ENCODE peak calls at places on chromosome 15, in six cellular contexts. T is tibial artery, Y is left lung, L is WERI-Rb-1, I is endothelial cell of umbilical vein, O is cardiac muscle cell. R is an unnamed sample. For H3K9me3, the result is how much of the 10 kb centered on the place peaks cover.

GRCh38 chr15:58284293-58284692 is 146.1 kb downstream of the AQP9 start:
- DNase-seq in L (no peak), I (no peak), T (no peak), Y (no peak), O (no peak), R (no peak)

GRCh38 chr15:96344706-96345559 is 14.4 kb downstream of the NR2F2 start:
- DNase-seq in I (peak), O (no peak), T (no peak), Y (no peak), L (no peak), R (no peak)

GRCh38 chr15:40957581-40958051 is 4.3 kb downstream of the CHAC1 start:
- DNase-seq in T (peak), O (no peak), Y (no peak), L (no peak), I (no peak), R (no peak)

GRCh38 chr15:75646944-75647364 is 758 bp upstream of the SNX33 start:
- DNase-seq in I (no peak), Y (no peak), O (peak), L (no peak), T (no peak), R (no peak)

GRCh38 chr15:70578196-70578595 is 185.2 kb downstream of the UACA start:
- DNase-seq in L (no peak), O (no peak), T (no peak), I (no peak), Y (no peak), R (no peak)

GRCh38 chr15:101372960-101373525 is 78.0 kb upstream of the SNRPA1 start:
- DNase-seq in I (no peak), Y (no peak), L (no peak), O (no peak), T (no peak), R (no peak)

GRCh38 chr15:74863239-74864056 is 9.7 kb downstream of the SCAMP2 start:
- DNase-seq in L (no peak), I (no peak), T (no peak), O (no peak), Y (no peak), R (no peak)

GRCh38 chr15:79682285-79682684 is 214.5 kb downstream of the MTHFS start:
- DNase-seq in L (no peak), Y (peak), O (no peak), T (no peak), I (peak), R (no peak)

GRCh38 chr15:84821501-84822021 is 4.4 kb downstream of the ALPK3 start:
- DNase-seq in Y (no peak), I (peak), L (no peak), T (no peak), O (no peak), R (no peak)

GRCh38 chr15:81182746-81183402 is 13.8 kb upstream of the IL16 start:
- DNase-seq in O (no peak), I (no peak), Y (no peak), T (peak), L (no peak), R (no peak)

GRCh38 chr15:97875513-97876285 is 84.8 kb upstream of the ARRDC4 start:
- DNase-seq in L (no peak), I (no peak), T (no peak), O (no peak), Y (no peak), R (no peak)

GRCh38 chr15:99251436-99251821 is at the start of gene LRRC28:
- DNase-seq in Y (no peak), T (no peak), L (no peak), I (no peak), O (no peak), R (no peak)

GRCh38 chr15:48101376-48101961 is 19.3 kb upstream of the SLC24A5 start:
- DNase-seq in L (no peak), O (no peak), Y (no peak), I (no peak), T (no peak), R (no peak)

GRCh38 chr15:72340366-72340765 is 20.4 kb upstream of the CELF6 start:
- DNase-seq in Y (no peak), T (no peak), I (no peak), O (no peak), L (no peak), R (no peak)

GRCh38 chr15:79372428-79372827 is 59.7 kb upstream of the MINAR1 start:
- DNase-seq in L (no peak), I (no peak), O (no peak), T (no peak), Y (no peak), R (no peak)

GRCh38 chr15:90442423-90442822 is 54.4 kb downstream of the IQGAP1 start:
- DNase-seq in O (no peak), I (no peak), T (no peak), L (no peak), Y (no peak), R (no peak)
- H3K9me3 ChIP-seq in O (under half), I (under half), T (under half), L (under half), Y (under half), R (under half)

GRCh38 chr15:59960318-59960717 is 43.8 kb upstream of the FOXB1 start:
- DNase-seq in L (no peak), Y (no peak), I (no peak), T (no peak), O (no peak), R (no peak)
- H3K9me3 ChIP-seq in L (under half), Y (half or more), I (under half), T (under half), O (under half), R (under half)

GRCh38 chr15:25106209-25106608 is 151.4 kb downstream of the SNRPN start:
- DNase-seq in L (no peak), T (no peak), O (no peak), I (no peak), Y (no peak), R (no peak)
- H3K9me3 ChIP-seq in L (under half), T (half or more), O (under half), I (under half), Y (half or more), R (under half)

DNA sequence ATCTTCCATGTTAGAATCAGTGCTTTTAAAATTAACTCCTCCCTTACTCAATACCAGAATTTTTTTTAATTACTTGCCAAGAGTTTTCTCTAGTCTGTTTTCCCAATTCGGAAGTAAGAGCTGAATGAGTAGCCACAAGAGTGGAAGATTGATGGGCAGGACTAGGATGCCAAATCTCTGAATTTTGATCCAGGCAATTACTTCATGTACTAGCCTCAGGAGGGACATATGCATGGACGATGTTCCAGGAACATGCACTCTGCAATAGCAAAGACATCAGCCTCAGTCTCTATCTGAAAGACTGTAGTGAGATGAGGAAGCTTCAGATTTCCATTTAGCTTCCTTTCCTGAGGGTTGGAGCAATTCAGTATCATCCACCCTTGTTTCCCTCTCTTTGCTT is 78.3 kb downstream of the AGBL1 start:
- DNase-seq in O (no peak), Y (no peak), L (no peak), I (no peak), T (no peak), R (no peak)
- H3K9me3 ChIP-seq in O (under half), Y (under half), L (under half), I (under half), T (under half), R (under half)

GRCh38 chr15:78259232-78259631 is 5.1 kb upstream of the DNAJA4 start:
- DNase-seq in Y (no peak), I (no peak), O (no peak), T (no peak), L (no peak), R (no peak)

GRCh38 chr15:78263351-78263781 is 996 bp upstream of the DNAJA4 start:
- DNase-seq in O (no peak), T (no peak), L (no peak), Y (no peak), I (no peak), R (no peak)

GRCh38 chr15:78261062-78261461 is 3.3 kb upstream of the DNAJA4 start:
- DNase-seq in Y (no peak), T (no peak), O (no peak), L (no peak), I (no peak), R (no peak)

GRCh38 chr15:78257681-78258080 is 6.7 kb upstream of the DNAJA4 start:
- DNase-seq in L (no peak), I (no peak), T (no peak), O (no peak), Y (no peak), R (no peak)

DNA sequence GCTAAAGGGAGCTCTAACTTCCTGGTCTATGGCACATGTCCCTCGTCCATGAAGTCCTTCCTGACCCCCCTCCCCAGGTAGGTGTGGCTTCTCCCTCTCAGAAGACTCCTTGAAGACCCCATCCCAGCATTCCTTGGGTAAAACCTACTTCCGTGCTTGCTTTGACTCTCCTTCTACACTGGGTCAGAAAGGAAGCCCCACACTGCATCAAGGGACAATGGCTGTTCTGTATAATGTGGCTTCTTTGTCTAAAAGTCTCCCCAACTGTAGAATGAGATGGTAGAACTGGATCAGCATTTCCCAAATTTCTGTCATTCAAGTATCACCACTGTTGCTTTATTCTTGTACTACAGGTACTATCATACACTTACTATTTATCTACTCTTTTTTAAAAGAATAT is 3.9 kb upstream of the DNAJA4 start:
- DNase-seq in T (no peak), Y (no peak), L (no peak), O (no peak), I (no peak), R (no peak)
- H3K9me3 ChIP-seq in T (under half), Y (under half), L (under half), O (under half), I (under half), R (under half)